ENCODE peak calls at places on chromosome 7, in ten cellular contexts. S, Q, X, K, C, P, I, M, J and Z are unnamed samples.

GRCh38 chr7:2016761-2017482 is 215.8 kb downstream of the MAD1L1 start:
- DNase-seq in S (no peak), Q (no peak), X (no peak), K (peak), C (no peak), P (peak), I (no peak), M (no peak), J (peak), Z (peak)

GRCh38 chr7:110084177-110084807 is 1006.6 kb upstream of the LRRN3 start:
- DNase-seq in S (no peak), Q (no peak), X (no peak), K (no peak), C (no peak), P (no peak), I (no peak), M (no peak), J (no peak), Z (no peak)

GRCh38 chr7:121442845-121443244 is 46.7 kb upstream of the FAM3C start:
- DNase-seq in S (no peak), Q (no peak), X (no peak), K (peak), C (no peak), P (no peak), I (no peak), M (no peak), J (no peak), Z (no peak)

GRCh38 chr7:137421389-137421788 is 77.9 kb upstream of the PTN start:
- DNase-seq in S (no peak), Q (no peak), X (no peak), K (no peak), C (no peak), P (no peak), I (peak), M (no peak), J (no peak), Z (no peak)

GRCh38 chr7:116353614-116354013 is 143.3 kb downstream of the TES start:
- DNase-seq in S (no peak), Q (no peak), X (no peak), K (no peak), C (no peak), P (peak), I (no peak), M (peak), J (peak), Z (no peak)

GRCh38 chr7:148151778-148152177 is 438.8 kb upstream of the C7orf33 start:
- DNase-seq in S (no peak), Q (no peak), X (no peak), K (peak), C (no peak), P (no peak), I (no peak), M (no peak), J (no peak), Z (no peak)

GRCh38 chr7:13901577-13901976 is 87.9 kb downstream of the ETV1 start:
- DNase-seq in S (no peak), Q (no peak), X (no peak), K (no peak), C (no peak), P (no peak), I (no peak), M (no peak), J (no peak), Z (no peak)

GRCh38 chr7:134892963-134893362 is 93.3 kb upstream of the AGBL3 start:
- DNase-seq in S (no peak), Q (no peak), X (no peak), K (no peak), C (no peak), P (no peak), I (no peak), M (no peak), J (no peak), Z (no peak)

GRCh38 chr7:115085421-115085820 is 163.5 kb downstream of the MDFIC start:
- DNase-seq in S (no peak), Q (no peak), X (no peak), K (no peak), C (no peak), P (no peak), I (no peak), M (no peak), J (no peak), Z (no peak)

GRCh38 chr7:44284881-44285541 is 40.4 kb downstream of the CAMK2B start:
- DNase-seq in S (no peak), Q (peak), X (no peak), K (peak), C (no peak), P (peak), I (no peak), M (no peak), J (peak), Z (peak)

GRCh38 chr7:21941570-21942224 is 4.0 kb downstream of the CDCA7L start:
- DNase-seq in S (peak), Q (no peak), X (no peak), K (no peak), C (no peak), P (no peak), I (no peak), M (no peak), J (no peak), Z (no peak)

GRCh38 chr7:128893251-128894100 is 17.0 kb downstream of the KCP start:
- DNase-seq in S (no peak), Q (no peak), X (no peak), K (peak), C (no peak), P (peak), I (no peak), M (no peak), J (no peak), Z (peak)

GRCh38 chr7:28483868-28484267 is 71.5 kb downstream of the CREB5 start:
- DNase-seq in S (peak), Q (no peak), X (no peak), K (no peak), C (no peak), P (no peak), I (no peak), M (no peak), J (no peak), Z (no peak)

GRCh38 chr7:16804674-16805439 is at the start of gene AGR2:
- DNase-seq in S (peak), Q (no peak), X (no peak), K (no peak), C (no peak), P (no peak), I (peak), M (no peak), J (no peak), Z (no peak)

GRCh38 chr7:107045195-107045960 is 873 bp downstream of the PRKAR2B start:
- DNase-seq in S (no peak), Q (no peak), X (no peak), K (peak), C (no peak), P (no peak), I (no peak), M (peak), J (no peak), Z (no peak)

GRCh38 chr7:26151650-26151952 is 397 bp upstream of the NFE2L3 start:
- DNase-seq in S (no peak), Q (no peak), X (no peak), K (peak), C (no peak), P (no peak), I (no peak), M (no peak), J (no peak), Z (no peak)
- H3K4me3 ChIP-seq in S (peak), Q (peak), X (peak), K (peak), C (peak), P (peak), I (peak), M (peak), J (no peak), Z (peak)

GRCh38 chr7:99674995-99675742 is 4.6 kb downstream of the CYP3A5 start:
- DNase-seq in S (no peak), Q (no peak), X (no peak), K (no peak), C (no peak), P (no peak), I (no peak), M (no peak), J (no peak), Z (no peak)

GRCh38 chr7:99679032-99679399 is 780 bp downstream of the CYP3A5 start:
- DNase-seq in S (no peak), Q (no peak), X (peak), K (peak), C (no peak), P (no peak), I (no peak), M (no peak), J (no peak), Z (no peak)

GRCh38 chr7:99677646-99678045 is 2.1 kb downstream of the CYP3A5 start:
- DNase-seq in S (no peak), Q (no peak), X (no peak), K (no peak), C (no peak), P (no peak), I (no peak), M (no peak), J (no peak), Z (no peak)

GRCh38 chr7:99677013-99677412 is 2.8 kb downstream of the CYP3A5 start:
- DNase-seq in S (no peak), Q (no peak), X (no peak), K (no peak), C (no peak), P (no peak), I (no peak), M (no peak), J (no peak), Z (no peak)

DNA sequence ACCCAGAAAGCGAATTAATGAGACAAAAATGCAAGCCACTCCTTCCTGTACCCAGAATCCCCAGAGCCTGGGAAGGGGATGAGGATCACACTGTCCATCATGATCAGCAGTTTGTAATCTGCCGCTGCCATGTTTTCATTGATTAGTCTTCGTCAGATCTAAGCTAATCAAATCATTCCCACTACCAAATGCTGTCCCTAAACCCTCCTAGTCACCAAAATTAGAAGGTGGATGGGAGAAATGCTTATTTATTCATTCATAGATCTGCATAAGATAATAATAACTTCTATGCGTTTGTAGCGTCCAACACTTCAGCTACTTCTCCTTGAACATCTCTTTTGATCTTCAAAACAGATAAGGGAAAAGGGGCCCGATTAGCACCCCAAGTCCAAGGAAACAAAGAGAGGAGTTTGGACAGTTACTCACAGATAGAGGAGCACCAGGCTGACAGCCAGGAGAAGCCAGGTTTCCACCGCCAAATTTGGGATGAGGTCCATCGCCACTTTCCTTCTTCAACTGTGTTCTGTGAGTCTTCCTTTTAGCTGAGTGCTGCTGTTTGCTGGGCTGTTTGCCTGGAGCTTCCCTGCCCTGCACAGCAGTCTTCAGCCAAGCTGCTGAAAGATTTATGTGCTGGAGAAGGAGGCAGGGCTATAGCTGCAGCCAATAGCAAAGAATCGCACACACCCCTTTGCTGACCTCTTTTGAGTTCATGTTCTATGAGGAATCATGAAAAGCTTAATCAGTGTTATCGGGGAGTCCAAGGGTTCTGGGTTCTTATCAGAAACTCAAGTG is at the start of gene CYP3A5:
- DNase-seq in S (no peak), Q (peak), X (no peak), K (no peak), C (no peak), P (no peak), I (peak), M (peak), J (no peak), Z (peak)
- H3K4me3 ChIP-seq in S (no peak), Q (no peak), X (no peak), K (no peak), C (no peak), P (no peak), I (peak), M (no peak), J (no peak), Z (peak)

GRCh38 chr7:139762886-139763285 is 14.9 kb downstream of the HIPK2 start:
- DNase-seq in S (peak), Q (no peak), X (no peak), K (no peak), C (no peak), P (no peak), I (no peak), M (no peak), J (no peak), Z (no peak)
- H3K4me3 ChIP-seq in S (no peak), Q (no peak), X (no peak), K (no peak), C (no peak), P (no peak), I (no peak), M (no peak), J (no peak), Z (no peak)

GRCh38 chr7:29806131-29806792 is at the start of gene WIPF3:
- DNase-seq in S (no peak), Q (peak), X (no peak), K (peak), C (no peak), P (peak), I (no peak), M (peak), J (peak), Z (peak)
- H3K4me3 ChIP-seq in S (no peak), Q (peak), X (peak), K (peak), C (no peak), P (peak), I (peak), M (peak), J (peak), Z (peak)

GRCh38 chr7:158864833-158865232 is 8.5 kb downstream of the DYNC2I1 start:
- DNase-seq in S (no peak), Q (no peak), X (no peak), K (no peak), C (no peak), P (no peak), I (no peak), M (no peak), J (no peak), Z (no peak)

GRCh38 chr7:158865462-158865922 is 9.1 kb downstream of the DYNC2I1 start:
- DNase-seq in S (no peak), Q (no peak), X (no peak), K (no peak), C (no peak), P (no peak), I (no peak), M (no peak), J (no peak), Z (no peak)

GRCh38 chr7:158861936-158862704 is 5.8 kb downstream of the DYNC2I1 start:
- DNase-seq in S (no peak), Q (no peak), X (no peak), K (no peak), C (no peak), P (no peak), I (no peak), M (no peak), J (no peak), Z (no peak)

GRCh38 chr7:158864507-158864820 is 8.1 kb downstream of the DYNC2I1 start:
- DNase-seq in S (no peak), Q (no peak), X (no peak), K (no peak), C (no peak), P (no peak), I (no peak), M (no peak), J (no peak), Z (no peak)

GRCh38 chr7:158863611-158864506 is 7.5 kb downstream of the DYNC2I1 start:
- DNase-seq in S (peak), Q (peak), X (peak), K (peak), C (no peak), P (peak), I (no peak), M (peak), J (peak), Z (peak)
- H3K4me3 ChIP-seq in S (peak), Q (peak), X (peak), K (peak), C (peak), P (peak), I (no peak), M (peak), J (peak), Z (peak)

GRCh38 chr7:5380350-5381210 is 43.1 kb downstream of the TNRC18 start:
- DNase-seq in S (no peak), Q (no peak), X (no peak), K (no peak), C (no peak), P (no peak), I (no peak), M (no peak), J (no peak), Z (no peak)
- H3K4me3 ChIP-seq in S (no peak), Q (no peak), X (no peak), K (no peak), C (no peak), P (no peak), I (no peak), M (no peak), J (no peak), Z (no peak)

DNA sequence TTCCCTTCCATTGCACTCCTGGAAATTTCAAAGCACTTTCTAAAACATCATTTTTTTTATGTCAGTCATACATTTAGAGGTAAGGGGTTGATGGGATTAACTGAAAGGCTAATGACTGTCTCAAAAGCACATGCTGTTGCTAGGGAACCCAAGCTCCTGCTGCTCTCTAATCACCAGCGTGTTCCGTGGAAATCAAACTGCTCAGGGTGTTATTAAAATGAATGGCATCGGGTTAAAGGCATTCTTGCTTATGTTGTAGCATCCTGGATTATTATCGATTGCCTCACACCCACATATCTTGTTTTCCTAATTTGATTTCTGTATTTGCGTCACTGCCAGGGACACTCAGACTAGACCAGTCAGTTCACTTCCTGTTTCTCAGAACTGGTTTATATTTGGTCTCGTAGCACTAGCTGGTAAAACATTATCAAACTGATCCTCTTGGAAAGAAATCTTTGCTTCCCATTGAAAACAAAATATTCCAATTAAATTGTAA is 216.5 kb upstream of the MKLN1 start:
- DNase-seq in S (peak), Q (no peak), X (no peak), K (no peak), C (no peak), P (no peak), I (no peak), M (no peak), J (no peak), Z (no peak)
- H3K4me3 ChIP-seq in S (no peak), Q (peak), X (peak), K (no peak), C (peak), P (peak), I (peak), M (no peak), J (peak), Z (peak)

DNA sequence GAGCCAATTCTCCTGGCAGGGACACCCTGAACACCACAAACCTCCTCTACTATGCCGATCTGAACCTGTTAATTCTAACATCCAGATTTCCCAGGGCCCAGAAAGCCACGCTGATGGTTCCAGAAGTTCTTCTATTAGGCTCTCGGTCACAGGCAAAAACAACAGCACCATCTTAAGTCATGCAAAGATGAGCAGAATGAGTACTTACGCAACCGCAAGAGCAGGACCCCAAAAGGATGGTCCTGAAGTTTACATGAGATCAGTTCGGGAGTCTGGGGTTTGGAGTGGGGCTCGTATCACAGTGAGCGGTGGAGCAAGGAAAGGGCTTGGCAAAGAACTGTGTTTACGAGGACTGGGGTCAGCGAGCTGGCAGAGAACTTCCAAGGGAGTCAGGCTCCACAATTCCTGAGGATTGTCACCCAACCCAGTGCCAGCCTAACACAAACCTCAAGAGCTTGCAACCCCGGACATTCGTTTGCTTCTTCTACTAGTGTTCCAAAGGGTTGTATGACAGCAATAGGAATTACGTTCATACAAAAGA is 532.6 kb downstream of the TNS3 start:
- DNase-seq in S (no peak), Q (no peak), X (no peak), K (no peak), C (no peak), P (no peak), I (no peak), M (no peak), J (no peak), Z (no peak)
- H3K4me3 ChIP-seq in S (no peak), Q (no peak), X (no peak), K (no peak), C (no peak), P (no peak), I (no peak), M (no peak), J (no peak), Z (peak)

GRCh38 chr7:132654150-132654549 is 77.9 kb upstream of the PLXNA4 start:
- DNase-seq in S (peak), Q (no peak), X (no peak), K (peak), C (no peak), P (no peak), I (no peak), M (no peak), J (no peak), Z (no peak)
- H3K4me3 ChIP-seq in S (no peak), Q (no peak), X (no peak), K (no peak), C (no peak), P (no peak), I (no peak), M (no peak), J (no peak), Z (no peak)